ENCODE peak calls at places on chromosome 2, in seven cellular contexts. J, Z, C, U, A, E and I are unnamed samples.

GRCh38 chr2:109453596-109453995 is 160.2 kb downstream of the SEPTIN10 start:
- DNase-seq in A (no peak), Z (peak), E (no peak), J (no peak), U (no peak), C (no peak), I (no peak)

GRCh38 chr2:241949736-241950412 is 80.3 kb downstream of the RTP5 start:
- DNase-seq in J (no peak), C (no peak), Z (peak), U (no peak), E (no peak), A (no peak), I (no peak)

GRCh38 chr2:85655961-85656403 is 12.0 kb downstream of the SFTPB start:
- DNase-seq in A (no peak), Z (no peak), E (no peak), U (no peak), J (no peak), C (no peak), I (no peak)

GRCh38 chr2:156334496-156335478 is 2.3 kb upstream of the NR4A2 start:
- DNase-seq in A (peak), J (peak), Z (peak), E (peak), C (peak), U (peak), I (no peak)

GRCh38 chr2:210363261-210363660 is 48.3 kb upstream of the MYL1 start:
- DNase-seq in C (no peak), U (no peak), A (no peak), J (no peak), Z (no peak), E (no peak), I (peak)

GRCh38 chr2:69118609-69119008 is 105.6 kb downstream of the ANTXR1 start:
- DNase-seq in U (no peak), E (no peak), A (no peak), Z (no peak), C (no peak), J (no peak), I (no peak)

GRCh38 chr2:55056024-55056521 is 5.8 kb upstream of the RTN4 start:
- DNase-seq in A (no peak), C (no peak), U (no peak), Z (no peak), J (no peak), E (no peak), I (no peak)

GRCh38 chr2:8582850-8583399 is 98.9 kb upstream of the ID2 start:
- DNase-seq in E (no peak), C (no peak), J (no peak), Z (peak), A (no peak), U (no peak), I (no peak)

GRCh38 chr2:232897971-232898408 is 27.9 kb downstream of the SNORC start:
- DNase-seq in A (no peak), J (no peak), E (no peak), C (no peak), U (no peak), Z (peak), I (no peak)

GRCh38 chr2:233980955-233981555 is 63.9 kb downstream of the TRPM8 start:
- DNase-seq in U (no peak), J (no peak), C (no peak), Z (no peak), A (no peak), E (no peak), I (no peak)

GRCh38 chr2:173079968-173080860 is 4.6 kb downstream of the MAP3K20 start:
- DNase-seq in E (no peak), A (no peak), C (no peak), J (no peak), Z (no peak), U (no peak), I (no peak)

GRCh38 chr2:20597868-20598183 is 53.1 kb downstream of the HS1BP3 start:
- DNase-seq in E (no peak), C (no peak), A (no peak), J (no peak), Z (no peak), U (no peak), I (no peak)

GRCh38 chr2:74576830-74577229 is 22.3 kb downstream of the DOK1 start:
- DNase-seq in J (no peak), A (no peak), U (no peak), C (no peak), E (no peak), Z (no peak), I (no peak)

GRCh38 chr2:157722580-157723234 is 94.0 kb upstream of the ACVR1C start:
- DNase-seq in C (no peak), U (no peak), A (no peak), Z (no peak), J (no peak), E (no peak), I (no peak)

GRCh38 chr2:234476766-234477165 is 20.1 kb downstream of the ARL4C start:
- DNase-seq in E (no peak), U (no peak), C (no peak), J (no peak), Z (no peak), A (no peak), I (no peak)

GRCh38 chr2:48844418-48845155 is 89.1 kb upstream of the LHCGR start:
- DNase-seq in J (no peak), Z (no peak), U (no peak), A (no peak), E (no peak), C (no peak), I (no peak)

GRCh38 chr2:38549851-38550250 is 52.9 kb downstream of the HNRNPLL start:
- DNase-seq in U (no peak), E (no peak), A (no peak), Z (no peak), C (no peak), J (no peak), I (no peak)

GRCh38 chr2:13034861-13035260 is 318.1 kb downstream of the TRIB2 start:
- DNase-seq in C (no peak), U (no peak), E (no peak), J (no peak), A (no peak), Z (no peak), I (no peak)

GRCh38 chr2:129861666-129862288 is 117.7 kb upstream of the RAB6C start:
- DNase-seq in Z (no peak), U (no peak), J (no peak), A (no peak), C (no peak), E (no peak), I (no peak)

GRCh38 chr2:239326831-239327535 is 73.8 kb downstream of the HDAC4 start:
- DNase-seq in E (peak), Z (peak), J (no peak), U (no peak), A (no peak), C (no peak), I (no peak)

GRCh38 chr2:171794918-171795317 is 99.1 kb downstream of the SLC25A12 start:
- DNase-seq in A (peak), U (no peak), C (peak), J (no peak), Z (no peak), E (peak), I (no peak)

GRCh38 chr2:234998404-234999211 is 46.8 kb downstream of the SH3BP4 start:
- DNase-seq in U (no peak), A (no peak), J (no peak), C (peak), Z (no peak), E (no peak), I (no peak)

GRCh38 chr2:216584112-216584511 is 49.1 kb upstream of the IGFBP2 start:
- DNase-seq in A (no peak), J (no peak), U (peak), E (no peak), Z (no peak), C (no peak), I (no peak)

GRCh38 chr2:221948076-221948475 is 350.7 kb downstream of the PAX3 start:
- DNase-seq in C (peak), A (no peak), Z (no peak), U (no peak), J (no peak), E (no peak), I (no peak)

GRCh38 chr2:70767094-70767698 is 804 bp downstream of the ADD2 start:
- DNase-seq in U (peak), C (peak), J (no peak), A (peak), E (peak), Z (no peak), I (no peak)

GRCh38 chr2:178152033-178152432 is 39.8 kb downstream of the RBM45 start:
- DNase-seq in Z (no peak), A (no peak), U (no peak), E (no peak), J (no peak), C (no peak), I (no peak)

GRCh38 chr2:45823723-45824206 is 172.3 kb downstream of the PRKCE start:
- DNase-seq in E (no peak), J (peak), A (no peak), C (no peak), U (no peak), Z (peak), I (no peak)

GRCh38 chr2:207692206-207693065 is 19.0 kb upstream of the CCNYL1 start:
- DNase-seq in J (peak), C (no peak), Z (no peak), U (peak), A (peak), E (no peak), I (no peak)

GRCh38 chr2:238669581-238670340 is 178.1 kb upstream of the TWIST2 start:
- DNase-seq in Z (no peak), E (no peak), A (no peak), C (no peak), U (no peak), J (no peak), I (no peak)

GRCh38 chr2:25690058-25690457 is 16.7 kb upstream of the DTNB start:
- DNase-seq in J (no peak), U (no peak), C (no peak), Z (no peak), A (no peak), E (no peak), I (no peak)

GRCh38 chr2:62505109-62505508 is 886 bp downstream of the TMEM17 start:
- DNase-seq in J (no peak), C (no peak), U (no peak), E (no peak), Z (no peak), A (no peak), I (no peak)

GRCh38 chr2:205465791-205466190 is 216.5 kb upstream of the NRP2 start:
- DNase-seq in Z (no peak), A (no peak), J (no peak), E (no peak), C (no peak), U (no peak), I (no peak)

GRCh38 chr2:139968588-139968987 is 1188.4 kb upstream of the NXPH2 start:
- DNase-seq in C (no peak), U (no peak), Z (no peak), A (no peak), E (no peak), J (no peak), I (no peak)

GRCh38 chr2:8162602-8163001 is 519.3 kb upstream of the ID2 start:
- DNase-seq in E (no peak), Z (no peak), A (no peak), J (no peak), U (no peak), C (no peak), I (no peak)

GRCh38 chr2:104481341-104481740 is 372.6 kb upstream of the POU3F3 start:
- DNase-seq in A (no peak), U (no peak), J (no peak), C (no peak), Z (no peak), E (no peak), I (no peak)

GRCh38 chr2:165440367-165440766 is 29.1 kb upstream of the CSRNP3 start:
- DNase-seq in U (no peak), Z (no peak), E (no peak), C (no peak), J (no peak), A (no peak), I (no peak)

GRCh38 chr2:1886405-1886992 is 142.2 kb upstream of the PXDN start:
- DNase-seq in E (peak), Z (peak), U (peak), J (peak), A (peak), C (peak), I (peak)

GRCh38 chr2:223860809-223861738 is 23.7 kb upstream of the AP1S3 start:
- DNase-seq in J (no peak), C (no peak), Z (no peak), U (no peak), A (no peak), E (no peak), I (no peak)

GRCh38 chr2:24675338-24675737 is 117.9 kb downstream of the PTRHD1 start:
- DNase-seq in C (no peak), U (no peak), J (no peak), Z (no peak), A (no peak), E (no peak), I (no peak)